ENCODE peak calls at places on chromosomes 12 and 14, in four cellular contexts. V, E, R and M are unnamed samples.
A peak's percentile ranks its signal among the peaks of the same experiment; 100 is the strongest.

GRCh38 chr12:70032076-70032475 is 207.0 kb downstream of the MYRFL start:
- DNase-seq in V (no peak), E (no peak), R (no peak), M (no peak)

GRCh38 chr12:123364532-123365140 is at the start of gene SBNO1:
- DNase-seq in V (peak; percentile 60), E (peak; percentile 95), R (peak; percentile 98), M (peak; percentile 83)

GRCh38 chr14:95235767-95236166 is 78.4 kb upstream of the DICER1 start:
- DNase-seq in V (no peak), E (no peak), R (no peak), M (no peak)

GRCh38 chr12:123489580-123489979 is 31.6 kb downstream of the SNRNP35 start:
- DNase-seq in V (no peak), E (no peak), R (no peak), M (no peak)

GRCh38 chr14:102678394-102678793 is 85.9 kb downstream of the RCOR1 start:
- DNase-seq in V (no peak), E (no peak), R (no peak), M (no peak)

GRCh38 chr14:93989939-93990338 is 7.2 kb upstream of the CCDC197 start:
- DNase-seq in V (no peak), E (no peak), R (no peak), M (no peak)

GRCh38 chr12:70876952-70877351 is 43.6 kb downstream of the PTPRR start:
- DNase-seq in V (no peak), E (no peak), R (no peak), M (no peak)

GRCh38 chr12:47383942-47384341 is 304.2 kb upstream of the AMIGO2 start:
- DNase-seq in V (no peak), E (no peak), R (no peak), M (no peak)

GRCh38 chr12:15227004-15227679 is 5.9 kb upstream of the RERG start:
- DNase-seq in V (no peak), E (peak; percentile 9), R (peak; percentile 26), M (peak; percentile 47)

GRCh38 chr14:39432619-39433451 is 602 bp upstream of the FBXO33 start:
- DNase-seq in V (peak; percentile 33), E (peak; percentile 64), R (peak; percentile 76), M (peak; percentile 88)

GRCh38 chr12:57165741-57166140 is 18.3 kb upstream of the LRP1-AS start:
- DNase-seq in V (no peak), E (no peak), R (no peak), M (no peak)

GRCh38 chr12:57169046-57169795 is 21.8 kb upstream of the LRP1-AS start:
- DNase-seq in V (no peak), E (no peak), R (no peak), M (no peak)

GRCh38 chr12:57164966-57165365 is 17.5 kb upstream of the LRP1-AS start:
- DNase-seq in V (no peak), E (peak; percentile 30), R (no peak), M (no peak)

GRCh38 chr12:57164454-57164853 is 17.0 kb upstream of the LRP1-AS start:
- DNase-seq in V (no peak), E (no peak), R (no peak), M (no peak)

DNA sequence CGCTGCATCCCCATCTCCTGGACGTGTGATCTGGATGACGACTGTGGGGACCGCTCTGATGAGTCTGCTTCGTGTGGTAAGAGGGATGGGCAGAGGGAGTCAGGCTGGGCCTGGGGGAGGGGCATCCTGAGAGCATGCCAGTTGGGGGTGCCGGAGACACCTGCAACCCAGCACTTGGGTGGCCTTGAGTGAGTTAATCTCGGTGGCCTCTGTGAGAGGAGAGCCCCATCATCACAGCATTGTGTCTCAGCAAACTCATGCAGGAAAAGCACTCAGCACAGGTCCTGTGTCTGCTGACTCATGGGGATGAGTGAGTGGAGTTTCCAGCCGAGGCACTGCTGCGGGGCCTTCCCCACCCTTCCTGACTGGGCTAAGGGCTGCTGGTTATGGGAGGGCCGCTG is 19.6 kb upstream of the LRP1-AS start:
- DNase-seq in V (no peak), E (peak; percentile 45), R (no peak), M (no peak)
- TF ChIP-seq TEAD4 in V (no peak), E (no peak), R (no peak), M (no peak)

GRCh38 chr12:76921891-76922664 is 43.3 kb upstream of the CSRP2 start:
- DNase-seq in V (no peak), E (no peak), R (no peak), M (no peak)

GRCh38 chr12:76929499-76929898 is 50.7 kb upstream of the CSRP2 start:
- DNase-seq in V (no peak), E (no peak), R (no peak), M (peak; percentile 16)

GRCh38 chr12:76922821-76923315 is 44.0 kb upstream of the CSRP2 start:
- DNase-seq in V (no peak), E (no peak), R (no peak), M (no peak)

DNA sequence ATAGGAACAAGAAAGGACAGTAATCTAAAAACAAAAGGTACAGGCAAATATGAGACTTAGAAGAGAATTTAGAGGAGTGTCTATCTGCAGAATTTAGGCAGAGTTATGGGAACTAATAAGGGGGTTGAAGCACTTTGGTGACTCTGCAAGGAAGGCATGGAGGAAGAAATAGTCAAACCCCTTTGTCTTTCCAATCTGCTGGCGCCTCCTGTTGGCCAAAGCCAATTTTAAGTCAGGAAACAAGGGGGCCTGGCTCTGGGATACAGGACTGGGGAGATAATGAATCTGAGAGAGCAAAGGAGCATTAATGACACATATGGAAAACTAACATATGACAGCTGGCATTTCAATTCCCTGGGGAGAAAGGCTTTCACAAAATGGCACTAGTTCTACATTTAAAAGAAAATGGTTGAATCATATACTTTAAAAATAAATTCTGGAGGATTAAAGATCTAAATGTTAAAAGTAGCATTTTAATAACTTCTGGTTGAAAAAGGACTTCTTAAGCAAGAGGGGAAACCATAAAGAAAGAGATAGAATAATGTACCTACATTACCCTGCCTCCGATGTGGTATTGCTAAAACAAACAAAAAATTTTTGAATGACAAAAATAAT is 48.5 kb upstream of the CSRP2 start:
- DNase-seq in V (no peak), E (peak; percentile 38), R (peak; percentile 49), M (peak; percentile 85)
- TF ChIP-seq TEAD4 in V (no peak), E (no peak), R (no peak), M (no peak)

GRCh38 chr14:58167057-58167456 is 15.0 kb upstream of the ARMH4 start:
- DNase-seq in V (no peak), E (no peak), R (no peak), M (no peak)

GRCh38 chr14:58171090-58171489 is 19.1 kb upstream of the ARMH4 start:
- DNase-seq in V (peak; percentile 83), E (peak; percentile 95), R (peak; percentile 70), M (peak; percentile 92)

GRCh38 chr14:58166005-58166983 is 14.3 kb upstream of the ARMH4 start:
- DNase-seq in V (peak; percentile 71), E (peak; percentile 58), R (peak; percentile 67), M (peak; percentile 92)

DNA sequence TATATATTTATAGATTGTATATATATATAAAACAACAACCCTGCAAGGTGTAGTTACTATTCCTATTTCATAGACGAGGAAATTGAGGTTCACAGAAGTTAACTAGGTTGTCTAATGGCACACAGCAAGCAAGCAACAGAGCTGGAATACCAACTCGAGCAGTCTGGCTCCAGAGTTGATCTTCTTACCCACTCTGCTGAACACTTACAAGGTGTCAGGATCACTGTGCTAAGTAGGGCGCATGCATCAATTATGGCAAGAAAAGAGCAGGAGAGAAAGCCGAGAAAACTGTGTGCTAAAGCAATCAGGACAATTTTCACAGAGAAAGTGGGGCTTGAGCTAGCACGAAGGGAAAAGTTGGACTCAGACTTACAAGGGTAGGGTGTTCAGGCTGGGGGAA is 15.9 kb upstream of the ARMH4 start:
- DNase-seq in V (no peak), E (no peak), R (no peak), M (no peak)
- TF ChIP-seq TEAD4 in V (no peak), E (no peak), R (no peak), M (no peak)

DNA sequence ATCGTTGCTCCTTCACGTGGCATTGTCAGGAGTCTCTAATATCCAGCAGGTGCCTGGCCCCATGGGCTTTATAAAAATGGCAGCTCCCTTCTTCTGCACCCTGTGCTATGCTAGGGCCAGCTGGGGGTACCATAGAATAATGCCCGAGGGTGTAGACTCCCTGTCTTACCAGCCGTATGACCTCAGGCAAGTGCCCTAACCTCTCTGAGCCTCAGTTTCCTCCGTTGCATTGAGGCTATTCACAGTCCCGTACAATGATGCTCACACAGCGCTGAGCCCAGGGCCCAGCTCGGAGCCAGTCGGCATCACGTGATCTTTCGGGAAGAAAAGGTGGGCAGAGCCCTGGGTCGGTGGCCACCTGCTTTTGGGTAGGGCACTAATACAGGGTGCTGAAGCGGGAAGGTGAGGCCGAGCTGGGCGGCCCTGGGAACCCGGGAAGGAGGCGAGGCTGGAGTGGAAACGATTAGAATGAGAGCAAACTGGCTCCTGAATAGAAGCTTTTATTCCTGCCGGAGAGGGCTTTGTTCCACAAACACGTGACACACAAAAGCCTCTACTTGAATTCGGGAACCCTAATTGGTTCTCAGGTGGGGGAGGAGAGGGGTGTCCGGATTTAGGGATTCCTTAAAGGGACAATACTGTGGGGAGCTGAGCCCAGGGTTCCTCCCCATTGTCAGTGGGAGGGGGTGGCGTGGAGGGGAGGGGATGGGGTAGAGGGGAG is 19.9 kb upstream of the MSI1 start:
- DNase-seq in V (peak; percentile 71), E (no peak), R (no peak), M (peak; percentile 79)
- TF ChIP-seq TEAD4 in V (no peak), E (no peak), R (no peak), M (no peak)

GRCh38 chr12:85130631-85131030 is 94.5 kb downstream of the LRRIQ1 start:
- DNase-seq in V (no peak), E (no peak), R (no peak), M (no peak)
- TF ChIP-seq TEAD4 in V (no peak), E (no peak), R (no peak), M (no peak)

GRCh38 chr14:51093371-51094281 is 1.3 kb downstream of the TRIM9 start:
- DNase-seq in V (no peak), E (no peak), R (peak; percentile 80), M (peak; percentile 66)
- TF ChIP-seq TEAD4 in V (no peak), E (no peak), R (no peak), M (no peak)

DNA sequence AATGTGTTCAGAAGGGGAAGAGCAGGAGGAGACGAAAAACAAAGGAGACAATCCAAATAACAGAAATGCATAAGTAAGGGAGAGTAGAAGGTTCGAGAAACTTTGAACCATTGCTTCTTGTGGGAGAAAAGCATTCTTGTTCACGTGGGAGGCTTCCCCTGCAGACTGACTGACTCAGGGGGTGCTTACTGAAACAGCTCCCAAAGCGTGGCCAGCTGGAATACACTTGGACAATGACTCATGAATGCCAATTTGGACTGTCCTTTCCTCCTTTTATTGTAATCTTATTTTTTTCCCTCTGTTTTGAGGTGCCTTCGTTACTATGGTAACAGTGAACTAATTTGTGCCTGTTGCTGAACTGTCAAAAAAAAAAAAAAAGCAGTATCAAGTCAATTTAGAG is 74.0 kb downstream of the NEDD1 start:
- DNase-seq in V (no peak), E (no peak), R (no peak), M (no peak)
- TF ChIP-seq TEAD4 in V (no peak), E (no peak), R (no peak), M (no peak)

DNA sequence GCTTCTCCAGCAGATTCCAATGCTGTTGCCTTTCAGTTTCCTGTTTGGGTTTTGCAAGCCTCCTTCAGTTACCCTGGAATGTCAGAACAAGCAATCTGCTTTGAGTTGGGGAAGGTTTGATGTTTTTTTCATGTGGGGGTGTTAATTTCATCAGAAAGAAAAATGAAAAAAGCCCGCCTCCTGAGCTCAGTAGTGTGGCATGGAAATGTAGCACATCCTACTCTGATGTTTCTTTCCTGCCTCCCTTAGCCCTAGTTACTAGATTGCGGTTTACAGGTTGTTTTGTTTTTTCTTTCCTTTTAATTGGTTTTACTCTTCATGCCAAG is 22.6 kb downstream of the IFNG-AS1 start:
- DNase-seq in V (no peak), E (no peak), R (no peak), M (no peak)
- TF ChIP-seq TEAD4 in V (no peak), E (no peak), R (no peak), M (no peak)